ENCODE peak calls at places on chromosomes 16 and 17, in four cellular contexts. J, Y, E and W are unnamed samples.

GRCh38 chr17:68054296-68054900 is 18.9 kb downstream of the KPNA2 start:
- DNase-seq in J (peak), Y (peak), E (peak), W (peak)

GRCh38 chr17:80821546-80821945 is 170.1 kb upstream of the CHMP6 start:
- DNase-seq in J (no peak), Y (no peak), E (no peak), W (no peak)

GRCh38 chr17:44333371-44333770 is 8.7 kb upstream of the SLC25A39 start:
- DNase-seq in J (no peak), Y (no peak), E (no peak), W (no peak)

GRCh38 chr17:82187500-82187899 is 25.1 kb downstream of the CCDC57 start:
- DNase-seq in J (no peak), Y (no peak), E (no peak), W (no peak)

GRCh38 chr16:78275420-78275819 is 176.0 kb downstream of the WWOX start:
- DNase-seq in J (no peak), Y (no peak), E (no peak), W (no peak)

GRCh38 chr17:4186244-4186920 is 43.4 kb downstream of the CYB5D2 start:
- DNase-seq in J (no peak), Y (no peak), E (no peak), W (no peak)

GRCh38 chr16:13436641-13437423 is 483.1 kb upstream of the ERCC4 start:
- DNase-seq in J (no peak), Y (no peak), E (peak), W (peak)

GRCh38 chr17:61221181-61221580 is 178.5 kb upstream of the TBX2 start:
- DNase-seq in J (no peak), Y (no peak), E (no peak), W (no peak)

GRCh38 chr17:2295575-2295974 is 8.0 kb downstream of the SMG6 start:
- DNase-seq in J (no peak), Y (no peak), E (no peak), W (peak)

GRCh38 chr16:85329999-85330693 is 217.9 kb upstream of the CIBAR2 start:
- DNase-seq in J (no peak), Y (no peak), E (no peak), W (no peak)

GRCh38 chr16:69930117-69930776 is 20.9 kb upstream of the CLEC18A start:
- DNase-seq in J (peak), Y (no peak), E (peak), W (peak)

GRCh38 chr16:87678618-87679017 is 76.3 kb downstream of the JPH3 start:
- DNase-seq in J (peak), Y (no peak), E (no peak), W (peak)

GRCh38 chr16:2121853-2122252 is 13.8 kb downstream of the PKD1 start:
- DNase-seq in J (peak), Y (peak), E (no peak), W (no peak)

GRCh38 chr17:18319604-18320256 is 4.6 kb downstream of the SMCR8 start:
- DNase-seq in J (peak), Y (no peak), E (peak), W (peak)

GRCh38 chr17:29042679-29043538 is at the start of gene PIPOX:
- DNase-seq in J (no peak), Y (peak), E (peak), W (no peak)

GRCh38 chr17:42459256-42459982 is 741 bp downstream of the ATP6V0A1 start:
- DNase-seq in J (peak), Y (no peak), E (peak), W (peak)

GRCh38 chr16:31920373-31920772 is 46.8 kb downstream of the ZNF267 start:
- DNase-seq in J (no peak), Y (no peak), E (no peak), W (no peak)

GRCh38 chr17:74843352-74843627 is 16.4 kb downstream of the GRIN2C start:
- DNase-seq in J (no peak), Y (no peak), E (no peak), W (no peak)

GRCh38 chr17:28946239-28946638 is 5.1 kb downstream of the PHF12 start:
- DNase-seq in J (peak), Y (no peak), E (peak), W (no peak)

GRCh38 chr17:78105101-78105500 is 23.5 kb downstream of the TMC6 start:
- DNase-seq in J (no peak), Y (no peak), E (no peak), W (no peak)

GRCh38 chr16:84357191-84357651 is 11.1 kb upstream of the ATP2C2 start:
- DNase-seq in J (no peak), Y (no peak), E (peak), W (no peak)

GRCh38 chr17:72560303-72561247 is 439.8 kb downstream of the SOX9 start:
- DNase-seq in J (peak), Y (no peak), E (peak), W (peak)

GRCh38 chr16:66928702-66929388 is 3.5 kb upstream of the RRAD start:
- DNase-seq in J (no peak), Y (no peak), E (peak), W (peak)

GRCh38 chr16:29904947-29905346 is 4.7 kb downstream of the ASPHD1 start:
- DNase-seq in J (no peak), Y (no peak), E (no peak), W (no peak)

GRCh38 chr17:80898706-80899105 is 92.9 kb upstream of the CHMP6 start:
- DNase-seq in J (no peak), Y (no peak), E (no peak), W (no peak)

GRCh38 chr17:30586818-30587595 is 109.8 kb downstream of the GOSR1 start:
- DNase-seq in J (peak), Y (no peak), E (peak), W (peak)

GRCh38 chr17:46964315-46965265 is 14.5 kb downstream of the RPRML start:
- DNase-seq in J (no peak), Y (no peak), E (no peak), W (no peak)

GRCh38 chr16:13727943-13728342 is 192.0 kb upstream of the ERCC4 start:
- DNase-seq in J (no peak), Y (no peak), E (no peak), W (no peak)

GRCh38 chr17:54907385-54907784 is 6.7 kb downstream of the TOM1L1 start:
- DNase-seq in J (no peak), Y (no peak), E (no peak), W (no peak)

GRCh38 chr17:48760411-48760810 is 31.9 kb upstream of the HOXB13 start:
- DNase-seq in J (no peak), Y (no peak), E (no peak), W (no peak)

GRCh38 chr17:45123930-45124796 is 8.2 kb downstream of the PLCD3 start:
- DNase-seq in J (peak), Y (no peak), E (peak), W (peak)

GRCh38 chr16:21184834-21185233 is 26.4 kb downstream of the LDAF1 start:
- DNase-seq in J (no peak), Y (no peak), E (no peak), W (no peak)

GRCh38 chr17:50609376-50610074 is 25.2 kb upstream of the ABCC3 start:
- DNase-seq in J (no peak), Y (no peak), E (no peak), W (no peak)

GRCh38 chr17:77479817-77480508 is 339.2 kb downstream of the SEC14L1 start:
- DNase-seq in J (no peak), Y (no peak), E (no peak), W (no peak)

GRCh38 chr16:57358527-57359095 is at the start of gene CCL22:
- DNase-seq in J (no peak), Y (no peak), E (no peak), W (no peak)